ENCODE peak calls at places on chromosomes 16 and 17, in nine cellular contexts. K, C, G, I, E, L, A, Q and U are unnamed samples. For H3K4me1, the result is how much of the 10 kb centered on the place peaks cover.

GRCh38 chr17:44205962-44206824 is 6.5 kb upstream of the ATXN7L3 start:
- DNase-seq in E (no peak), Q (peak), A (no peak), K (no peak), G (no peak), I (peak), L (no peak), C (no peak), U (no peak)

GRCh38 chr17:77459018-77459755 is 318.4 kb downstream of the SEC14L1 start:
- DNase-seq in A (no peak), I (no peak), K (no peak), E (no peak), C (no peak), G (no peak), Q (no peak), L (no peak), U (no peak)

GRCh38 chr16:66474750-66475199 is 47.7 kb downstream of the BEAN1 start:
- DNase-seq in C (no peak), G (no peak), Q (peak), I (no peak), L (peak), K (peak), A (no peak), E (no peak), U (no peak)

GRCh38 chr16:3662601-3663000 is 8.1 kb downstream of the DNASE1 start:
- DNase-seq in I (no peak), Q (no peak), L (no peak), K (no peak), G (no peak), A (no peak), C (no peak), E (no peak), U (no peak)

GRCh38 chr16:24499193-24499814 is 40.1 kb upstream of the RBBP6 start:
- DNase-seq in C (peak), L (no peak), A (peak), I (peak), K (no peak), E (peak), Q (peak), G (no peak), U (peak)

GRCh38 chr16:85402910-85403692 is 210.0 kb upstream of the GSE1 start:
- DNase-seq in A (peak), Q (peak), C (peak), L (peak), G (no peak), E (no peak), I (peak), K (no peak), U (peak)

GRCh38 chr17:81854974-81855774 is 5.2 kb downstream of the P4HB start:
- DNase-seq in L (no peak), E (peak), G (no peak), K (no peak), A (no peak), I (peak), C (no peak), Q (peak), U (no peak)

GRCh38 chr16:84633622-84634021 is 14.7 kb upstream of the KLHL36 start:
- DNase-seq in A (no peak), C (peak), K (no peak), I (no peak), Q (no peak), L (peak), G (no peak), E (peak), U (no peak)

GRCh38 chr17:61570118-61570517 is 20.9 kb downstream of the NACA2 start:
- DNase-seq in C (peak), Q (no peak), L (no peak), I (no peak), A (no peak), E (no peak), G (no peak), K (no peak), U (no peak)

GRCh38 chr17:60641810-60642220 is 35.8 kb upstream of the BCAS3 start:
- DNase-seq in C (peak), G (no peak), L (peak), E (peak), K (no peak), A (peak), I (peak), Q (peak), U (peak)

GRCh38 chr16:59192551-59193199 is 458.6 kb upstream of the GOT2 start:
- DNase-seq in C (no peak), Q (peak), K (no peak), L (no peak), E (no peak), G (no peak), I (peak), A (peak), U (peak)

GRCh38 chr16:55809386-55809785 is 23.5 kb downstream of the CES1 start:
- DNase-seq in C (no peak), I (peak), L (no peak), K (no peak), Q (peak), A (no peak), G (no peak), E (no peak), U (no peak)

GRCh38 chr17:65415991-65416390 is 145.5 kb downstream of the AXIN2 start:
- DNase-seq in I (no peak), G (no peak), C (no peak), Q (peak), K (no peak), A (peak), L (no peak), E (no peak), U (peak)

GRCh38 chr17:65417406-65418221 is 143.8 kb downstream of the AXIN2 start:
- DNase-seq in K (no peak), E (no peak), Q (no peak), C (peak), G (no peak), I (no peak), A (no peak), L (no peak), U (no peak)

GRCh38 chr17:65423346-65424140 is 137.9 kb downstream of the AXIN2 start:
- DNase-seq in C (no peak), G (no peak), A (no peak), L (no peak), K (no peak), I (peak), Q (peak), E (peak), U (no peak)

GRCh38 chr17:65413390-65413789 is 148.1 kb downstream of the AXIN2 start:
- DNase-seq in A (peak), C (no peak), E (no peak), G (no peak), L (no peak), Q (peak), K (no peak), I (no peak), U (peak)

DNA sequence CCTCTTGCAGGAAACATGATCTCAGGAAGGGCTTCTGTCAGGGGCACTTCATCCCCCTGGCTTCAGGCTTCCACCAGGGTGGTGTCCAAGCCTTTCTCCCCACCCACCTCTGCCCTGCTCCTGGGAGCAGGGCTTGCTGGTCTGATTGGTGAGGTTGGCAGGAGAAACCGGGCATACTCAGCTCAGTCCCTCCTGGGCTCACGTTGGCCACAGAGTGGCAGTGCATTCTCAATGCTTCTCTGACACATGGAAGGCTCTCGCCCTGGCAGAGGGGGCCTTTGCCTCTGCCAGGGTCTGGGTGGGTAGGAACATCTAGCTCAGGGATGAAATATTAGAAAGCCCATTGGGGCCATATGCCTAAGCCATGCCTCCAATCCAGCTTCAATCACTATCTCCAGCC is 142.8 kb downstream of the AXIN2 start:
- DNase-seq in Q (peak), G (no peak), A (peak), C (no peak), I (no peak), K (no peak), L (no peak), E (no peak), U (peak)
- TF ChIP-seq CTCF in Q (no peak), G (no peak), A (peak), C (no peak), I (peak), K (no peak), L (no peak), E (no peak), U (no peak)

GRCh38 chr17:68440526-68440925 is 16.8 kb downstream of the WIPI1 start:
- DNase-seq in A (no peak), Q (no peak), C (no peak), K (no peak), I (no peak), L (no peak), E (no peak), G (no peak), U (no peak)

GRCh38 chr17:68435876-68436842 is 21.1 kb downstream of the WIPI1 start:
- DNase-seq in G (no peak), Q (peak), K (peak), E (peak), A (peak), I (peak), L (peak), C (peak), U (peak)

GRCh38 chr17:68435361-68435760 is 21.9 kb downstream of the WIPI1 start:
- DNase-seq in K (no peak), G (no peak), I (no peak), L (no peak), E (no peak), A (no peak), Q (no peak), C (no peak), U (no peak)

GRCh38 chr17:68439656-68440290 is 17.5 kb downstream of the WIPI1 start:
- DNase-seq in E (no peak), K (no peak), C (peak), Q (no peak), A (no peak), G (no peak), I (no peak), L (no peak), U (no peak)

GRCh38 chr17:68437979-68438877 is 19.1 kb downstream of the WIPI1 start:
- DNase-seq in I (peak), G (no peak), E (peak), Q (peak), L (no peak), A (peak), C (peak), K (no peak), U (peak)
- H3K4me1 ChIP-seq in I (under half), G (under half), E (under half), Q (under half), L (under half), A (under half), C (under half), K (under half), U (under half)

GRCh38 chr16:87808108-87808507 is 42.3 kb upstream of the KLHDC4 start:
- DNase-seq in Q (no peak), E (no peak), L (no peak), G (no peak), K (no peak), A (no peak), I (no peak), C (no peak), U (no peak)
- H3K4me3 ChIP-seq in Q (no peak), E (no peak), L (no peak), G (no peak), K (no peak), A (no peak), I (no peak), C (no peak), U (no peak)

GRCh38 chr17:17876959-17877547 is 40.3 kb upstream of the SREBF1 start:
- DNase-seq in L (peak), Q (no peak), A (peak), E (peak), C (peak), K (no peak), I (no peak), G (no peak), U (no peak)

GRCh38 chr17:17874478-17874877 is 37.7 kb upstream of the SREBF1 start:
- DNase-seq in E (no peak), Q (no peak), K (no peak), C (peak), I (no peak), G (no peak), L (no peak), A (no peak), U (no peak)

GRCh38 chr17:17873450-17873991 is 36.7 kb upstream of the SREBF1 start:
- DNase-seq in E (no peak), L (no peak), Q (no peak), A (no peak), G (no peak), C (no peak), I (no peak), K (no peak), U (no peak)

GRCh38 chr17:17880577-17881196 is 43.9 kb upstream of the SREBF1 start:
- DNase-seq in Q (no peak), L (no peak), G (no peak), I (no peak), C (no peak), K (no peak), E (no peak), A (no peak), U (no peak)

DNA sequence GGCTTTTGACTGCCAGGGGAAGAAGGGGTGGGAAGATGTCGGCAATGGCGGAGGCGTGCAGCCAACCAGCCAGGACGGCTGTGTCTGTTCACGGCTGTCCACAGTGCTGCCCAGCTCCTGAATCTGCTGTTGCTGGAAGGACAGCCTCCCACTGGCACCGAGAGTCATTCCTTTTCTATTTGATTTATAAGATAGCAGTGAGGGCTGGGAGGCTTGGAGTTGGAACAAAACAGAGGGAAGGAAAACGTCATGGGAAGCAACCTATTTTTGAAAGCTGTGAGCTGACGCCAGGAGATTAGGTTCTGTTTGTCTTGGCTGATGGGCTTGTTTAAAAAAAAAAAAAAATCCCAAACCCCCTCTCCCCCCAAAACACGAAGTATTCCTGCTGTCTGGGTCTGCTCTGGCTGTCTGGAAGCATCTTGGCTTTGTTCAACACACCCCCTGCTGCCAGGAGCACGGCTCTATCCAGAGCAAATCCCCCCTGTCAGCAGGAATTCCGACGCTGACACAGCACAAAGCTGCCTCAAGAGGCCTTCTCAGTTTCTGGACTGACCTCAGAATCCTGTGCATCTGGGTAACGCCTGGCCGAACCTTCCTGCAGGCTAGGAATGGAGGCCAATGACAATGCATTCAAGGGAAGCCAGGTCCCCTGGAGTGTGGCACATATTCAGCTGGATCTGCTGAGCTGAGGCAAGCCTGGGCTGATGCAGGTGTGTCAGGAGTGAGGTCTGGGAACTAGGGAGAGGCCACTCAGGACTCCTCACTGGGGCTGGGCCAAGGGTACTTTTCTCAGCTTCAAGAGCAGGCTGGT is 41.0 kb upstream of the SREBF1 start:
- DNase-seq in Q (peak), E (peak), L (peak), A (peak), K (no peak), I (peak), C (peak), G (peak), U (peak)
- TF ChIP-seq CTCF in Q (no peak), E (no peak), L (no peak), A (no peak), K (no peak), I (no peak), C (peak), G (no peak), U (no peak)